ENCODE peak calls at places on chromosomes 6 and 20, in eight cellular contexts. One of them, this sample, is unnamed.

GRCh38 chr6:19444481-19444880 is 392.7 kb upstream of the ID4 start:
- DNase-seq in AG09319: peak
- DNase-seq in activated gamma-delta T cell treated with Interleukin-2 at 50 U/mL for 16 hours: no peak
- DNase-seq in OCI-M1: no peak
- DNase-seq in heart right ventricle: no peak
- DNase-seq in H54: no peak
- DNase-seq in NCI-H2171 treated with DMSO at 0.1 percent for 48 hours: no peak
- DNase-seq in WTC11: no peak
- DNase-seq in this sample: no peak

GRCh38 chr20:47681977-47682812 is 103.1 kb downstream of the SULF2 start:
- DNase-seq in AG09319: no peak
- DNase-seq in activated gamma-delta T cell treated with Interleukin-2 at 50 U/mL for 16 hours: no peak
- DNase-seq in OCI-M1: no peak
- DNase-seq in heart right ventricle: peak
- DNase-seq in H54: no peak
- DNase-seq in NCI-H2171 treated with DMSO at 0.1 percent for 48 hours: no peak
- DNase-seq in WTC11: no peak
- DNase-seq in this sample: no peak

GRCh38 chr6:149392535-149392934 is 7.5 kb upstream of the SUMO4 start:
- DNase-seq in AG09319: no peak
- DNase-seq in activated gamma-delta T cell treated with Interleukin-2 at 50 U/mL for 16 hours: no peak
- DNase-seq in OCI-M1: no peak
- DNase-seq in heart right ventricle: no peak
- DNase-seq in H54: no peak
- DNase-seq in NCI-H2171 treated with DMSO at 0.1 percent for 48 hours: no peak
- DNase-seq in WTC11: no peak
- DNase-seq in this sample: no peak

GRCh38 chr20:10065154-10065833 is 30.5 kb downstream of the ANKEF1 start:
- DNase-seq in AG09319: no peak
- DNase-seq in activated gamma-delta T cell treated with Interleukin-2 at 50 U/mL for 16 hours: no peak
- DNase-seq in OCI-M1: peak
- DNase-seq in heart right ventricle: no peak
- DNase-seq in H54: no peak
- DNase-seq in NCI-H2171 treated with DMSO at 0.1 percent for 48 hours: no peak
- DNase-seq in WTC11: no peak
- DNase-seq in this sample: no peak

GRCh38 chr6:83948851-83949250 is 84.7 kb upstream of the MRAP2 start:
- DNase-seq in AG09319: no peak
- DNase-seq in activated gamma-delta T cell treated with Interleukin-2 at 50 U/mL for 16 hours: no peak
- DNase-seq in OCI-M1: no peak
- DNase-seq in heart right ventricle: no peak
- DNase-seq in H54: no peak
- DNase-seq in NCI-H2171 treated with DMSO at 0.1 percent for 48 hours: no peak
- DNase-seq in WTC11: no peak
- DNase-seq in this sample: no peak

GRCh38 chr6:168390746-168391400 is 50.1 kb upstream of the SMOC2 start:
- DNase-seq in AG09319: no peak
- DNase-seq in activated gamma-delta T cell treated with Interleukin-2 at 50 U/mL for 16 hours: no peak
- DNase-seq in OCI-M1: no peak
- DNase-seq in heart right ventricle: no peak
- DNase-seq in H54: no peak
- DNase-seq in NCI-H2171 treated with DMSO at 0.1 percent for 48 hours: no peak
- DNase-seq in WTC11: no peak
- DNase-seq in this sample: no peak

GRCh38 chr20:45987108-45987780 is 15.2 kb upstream of the ZNF335 start:
- DNase-seq in AG09319: no peak
- DNase-seq in activated gamma-delta T cell treated with Interleukin-2 at 50 U/mL for 16 hours: peak
- DNase-seq in OCI-M1: peak
- DNase-seq in heart right ventricle: peak
- DNase-seq in H54: peak
- DNase-seq in NCI-H2171 treated with DMSO at 0.1 percent for 48 hours: peak
- DNase-seq in WTC11: peak
- DNase-seq in this sample: peak

GRCh38 chr6:45432944-45433343 is 55.2 kb upstream of the SUPT3H start:
- DNase-seq in AG09319: no peak
- DNase-seq in activated gamma-delta T cell treated with Interleukin-2 at 50 U/mL for 16 hours: no peak
- DNase-seq in OCI-M1: peak
- DNase-seq in heart right ventricle: no peak
- DNase-seq in H54: no peak
- DNase-seq in NCI-H2171 treated with DMSO at 0.1 percent for 48 hours: no peak
- DNase-seq in WTC11: no peak
- DNase-seq in this sample: no peak

GRCh38 chr6:81216668-81217067 is 535.8 kb downstream of the TENT5A start:
- DNase-seq in AG09319: no peak
- DNase-seq in activated gamma-delta T cell treated with Interleukin-2 at 50 U/mL for 16 hours: no peak
- DNase-seq in OCI-M1: no peak
- DNase-seq in heart right ventricle: no peak
- DNase-seq in H54: no peak
- DNase-seq in NCI-H2171 treated with DMSO at 0.1 percent for 48 hours: no peak
- DNase-seq in WTC11: no peak
- DNase-seq in this sample: no peak

GRCh38 chr6:96611342-96611964 is 48.5 kb downstream of the FHL5 start:
- DNase-seq in AG09319: no peak
- DNase-seq in activated gamma-delta T cell treated with Interleukin-2 at 50 U/mL for 16 hours: no peak
- DNase-seq in OCI-M1: no peak
- DNase-seq in heart right ventricle: no peak
- DNase-seq in H54: no peak
- DNase-seq in NCI-H2171 treated with DMSO at 0.1 percent for 48 hours: peak
- DNase-seq in WTC11: no peak
- DNase-seq in this sample: no peak

GRCh38 chr6:163837681-163838431 is 423.3 kb downstream of the QKI start:
- DNase-seq in AG09319: no peak
- DNase-seq in activated gamma-delta T cell treated with Interleukin-2 at 50 U/mL for 16 hours: no peak
- DNase-seq in OCI-M1: no peak
- DNase-seq in heart right ventricle: peak
- DNase-seq in H54: no peak
- DNase-seq in NCI-H2171 treated with DMSO at 0.1 percent for 48 hours: no peak
- DNase-seq in WTC11: no peak
- DNase-seq in this sample: no peak

GRCh38 chr20:35318502-35319157 is 26.4 kb upstream of the FAM83C start:
- DNase-seq in AG09319: no peak
- DNase-seq in activated gamma-delta T cell treated with Interleukin-2 at 50 U/mL for 16 hours: no peak
- DNase-seq in OCI-M1: no peak
- DNase-seq in heart right ventricle: peak
- DNase-seq in H54: no peak
- DNase-seq in NCI-H2171 treated with DMSO at 0.1 percent for 48 hours: no peak
- DNase-seq in WTC11: no peak
- DNase-seq in this sample: no peak

GRCh38 chr6:140897804-140898573 is 1234.7 kb upstream of the GJE1 start:
- DNase-seq in AG09319: no peak
- DNase-seq in activated gamma-delta T cell treated with Interleukin-2 at 50 U/mL for 16 hours: no peak
- DNase-seq in OCI-M1: peak
- DNase-seq in heart right ventricle: peak
- DNase-seq in H54: peak
- DNase-seq in NCI-H2171 treated with DMSO at 0.1 percent for 48 hours: no peak
- DNase-seq in WTC11: no peak
- DNase-seq in this sample: no peak

GRCh38 chr6:33957391-33958207 is 153.8 kb upstream of the MLN start:
- DNase-seq in AG09319: no peak
- DNase-seq in activated gamma-delta T cell treated with Interleukin-2 at 50 U/mL for 16 hours: no peak
- DNase-seq in OCI-M1: no peak
- DNase-seq in heart right ventricle: no peak
- DNase-seq in H54: no peak
- DNase-seq in NCI-H2171 treated with DMSO at 0.1 percent for 48 hours: no peak
- DNase-seq in WTC11: no peak
- DNase-seq in this sample: no peak

GRCh38 chr6:161507375-161507774 is 233.5 kb upstream of the AGPAT4 start:
- DNase-seq in AG09319: no peak
- DNase-seq in activated gamma-delta T cell treated with Interleukin-2 at 50 U/mL for 16 hours: no peak
- DNase-seq in OCI-M1: no peak
- DNase-seq in heart right ventricle: no peak
- DNase-seq in H54: no peak
- DNase-seq in NCI-H2171 treated with DMSO at 0.1 percent for 48 hours: no peak
- DNase-seq in WTC11: no peak
- DNase-seq in this sample: no peak

GRCh38 chr20:41526327-41526726 is 91.8 kb downstream of the CHD6 start:
- DNase-seq in AG09319: no peak
- DNase-seq in activated gamma-delta T cell treated with Interleukin-2 at 50 U/mL for 16 hours: no peak
- DNase-seq in OCI-M1: no peak
- DNase-seq in heart right ventricle: no peak
- DNase-seq in H54: no peak
- DNase-seq in NCI-H2171 treated with DMSO at 0.1 percent for 48 hours: no peak
- DNase-seq in WTC11: no peak
- DNase-seq in this sample: no peak

GRCh38 chr6:123962508-123962907 is 158.8 kb downstream of the NKAIN2 start:
- DNase-seq in AG09319: no peak
- DNase-seq in activated gamma-delta T cell treated with Interleukin-2 at 50 U/mL for 16 hours: no peak
- DNase-seq in OCI-M1: no peak
- DNase-seq in heart right ventricle: no peak
- DNase-seq in H54: no peak
- DNase-seq in NCI-H2171 treated with DMSO at 0.1 percent for 48 hours: peak
- DNase-seq in WTC11: no peak
- DNase-seq in this sample: no peak

GRCh38 chr20:61979701-61980635 is 85.7 kb downstream of the TAF4 start:
- DNase-seq in AG09319: no peak
- DNase-seq in activated gamma-delta T cell treated with Interleukin-2 at 50 U/mL for 16 hours: no peak
- DNase-seq in OCI-M1: no peak
- DNase-seq in heart right ventricle: no peak
- DNase-seq in H54: no peak
- DNase-seq in NCI-H2171 treated with DMSO at 0.1 percent for 48 hours: no peak
- DNase-seq in WTC11: no peak
- DNase-seq in this sample: no peak

GRCh38 chr20:62745959-62746288 is 37.3 kb downstream of the NTSR1 start:
- DNase-seq in AG09319: no peak
- DNase-seq in activated gamma-delta T cell treated with Interleukin-2 at 50 U/mL for 16 hours: no peak
- DNase-seq in OCI-M1: no peak
- DNase-seq in heart right ventricle: no peak
- DNase-seq in H54: no peak
- DNase-seq in NCI-H2171 treated with DMSO at 0.1 percent for 48 hours: no peak
- DNase-seq in WTC11: no peak
- DNase-seq in this sample: no peak

GRCh38 chr6:151005896-151006632 is 140.6 kb downstream of the MTHFD1L start:
- DNase-seq in AG09319: no peak
- DNase-seq in activated gamma-delta T cell treated with Interleukin-2 at 50 U/mL for 16 hours: no peak
- DNase-seq in OCI-M1: no peak
- DNase-seq in heart right ventricle: no peak
- DNase-seq in H54: no peak
- DNase-seq in NCI-H2171 treated with DMSO at 0.1 percent for 48 hours: no peak
- DNase-seq in WTC11: no peak
- DNase-seq in this sample: no peak

GRCh38 chr20:51700809-51701285 is 67.3 kb downstream of the ATP9A start:
- DNase-seq in AG09319: no peak
- DNase-seq in activated gamma-delta T cell treated with Interleukin-2 at 50 U/mL for 16 hours: no peak
- DNase-seq in OCI-M1: peak
- DNase-seq in heart right ventricle: no peak
- DNase-seq in H54: no peak
- DNase-seq in NCI-H2171 treated with DMSO at 0.1 percent for 48 hours: peak
- DNase-seq in WTC11: peak
- DNase-seq in this sample: no peak

This sample was measured in CD8-positive, alpha-beta T cell.